ENCODE peak calls at places on chromosomes 7 and 10, in six cellular contexts. One of them, this sample, is unnamed.

GRCh38 chr10:35236739-35237138 is 99.6 kb upstream of the CCNY start:
- DNase-seq in GDM1: no peak
- DNase-seq in activated CD8-positive, alpha-beta memory T cell treated with anti-CD3 and anti-CD28 coated beads, Interleukin-2, amount 50 U/mL, for 48 hours: no peak
- DNase-seq in hypothalamus: no peak
- DNase-seq in EL: peak
- DNase-seq in Kasumi-1: peak
- DNase-seq in this sample: no peak

GRCh38 chr10:8054243-8054497 is 318 bp upstream of the GATA3 start:
- DNase-seq in hypothalamus: no peak
- DNase-seq in activated CD8-positive, alpha-beta memory T cell treated with anti-CD3 and anti-CD28 coated beads, Interleukin-2, amount 50 U/mL, for 48 hours: no peak
- DNase-seq in GDM1: no peak
- DNase-seq in EL: peak
- DNase-seq in Kasumi-1: no peak
- DNase-seq in this sample: no peak

GRCh38 chr10:38157270-38157685 is 63.1 kb downstream of the ZNF37A start:
- DNase-seq in GDM1: no peak
- DNase-seq in activated CD8-positive, alpha-beta memory T cell treated with anti-CD3 and anti-CD28 coated beads, Interleukin-2, amount 50 U/mL, for 48 hours: no peak
- DNase-seq in EL: no peak
- DNase-seq in Kasumi-1: no peak
- DNase-seq in hypothalamus: no peak
- DNase-seq in this sample: no peak

GRCh38 chr7:8147004-8147403 is 115.0 kb downstream of the ICA1 start:
- DNase-seq in hypothalamus: no peak
- DNase-seq in EL: no peak
- DNase-seq in Kasumi-1: no peak
- DNase-seq in GDM1: no peak
- DNase-seq in activated CD8-positive, alpha-beta memory T cell treated with anti-CD3 and anti-CD28 coated beads, Interleukin-2, amount 50 U/mL, for 48 hours: no peak
- DNase-seq in this sample: no peak

GRCh38 chr7:133654547-133654946 is 401.7 kb downstream of the EXOC4 start:
- DNase-seq in GDM1: no peak
- DNase-seq in activated CD8-positive, alpha-beta memory T cell treated with anti-CD3 and anti-CD28 coated beads, Interleukin-2, amount 50 U/mL, for 48 hours: no peak
- DNase-seq in hypothalamus: no peak
- DNase-seq in EL: no peak
- DNase-seq in Kasumi-1: no peak
- DNase-seq in this sample: no peak

GRCh38 chr10:72186633-72187330 is 29.0 kb upstream of the ANAPC16 start:
- DNase-seq in Kasumi-1: no peak
- DNase-seq in GDM1: no peak
- DNase-seq in hypothalamus: no peak
- DNase-seq in activated CD8-positive, alpha-beta memory T cell treated with anti-CD3 and anti-CD28 coated beads, Interleukin-2, amount 50 U/mL, for 48 hours: no peak
- DNase-seq in EL: no peak
- DNase-seq in this sample: peak

GRCh38 chr10:43263551-43264323 is 3.1 kb downstream of the RASGEF1A start:
- DNase-seq in activated CD8-positive, alpha-beta memory T cell treated with anti-CD3 and anti-CD28 coated beads, Interleukin-2, amount 50 U/mL, for 48 hours: no peak
- DNase-seq in EL: no peak
- DNase-seq in Kasumi-1: no peak
- DNase-seq in GDM1: no peak
- DNase-seq in hypothalamus: no peak
- DNase-seq in this sample: no peak

GRCh38 chr7:134448359-134449229 is 10.3 kb downstream of the AKR1B1 start:
- DNase-seq in hypothalamus: no peak
- DNase-seq in GDM1: no peak
- DNase-seq in activated CD8-positive, alpha-beta memory T cell treated with anti-CD3 and anti-CD28 coated beads, Interleukin-2, amount 50 U/mL, for 48 hours: no peak
- DNase-seq in Kasumi-1: no peak
- DNase-seq in EL: peak
- DNase-seq in this sample: no peak

GRCh38 chr10:69703256-69703655 is 73.2 kb downstream of the FAM241B start:
- DNase-seq in activated CD8-positive, alpha-beta memory T cell treated with anti-CD3 and anti-CD28 coated beads, Interleukin-2, amount 50 U/mL, for 48 hours: no peak
- DNase-seq in GDM1: no peak
- DNase-seq in hypothalamus: no peak
- DNase-seq in Kasumi-1: no peak
- DNase-seq in EL: peak
- DNase-seq in this sample: no peak

GRCh38 chr10:47384148-47384921 is at the start of gene ZNF488:
- DNase-seq in activated CD8-positive, alpha-beta memory T cell treated with anti-CD3 and anti-CD28 coated beads, Interleukin-2, amount 50 U/mL, for 48 hours: peak
- DNase-seq in Kasumi-1: peak
- DNase-seq in EL: peak
- DNase-seq in hypothalamus: peak
- DNase-seq in GDM1: peak
- DNase-seq in this sample: no peak

GRCh38 chr7:47301078-47301477 is 280.8 kb downstream of the TNS3 start:
- DNase-seq in Kasumi-1: no peak
- DNase-seq in activated CD8-positive, alpha-beta memory T cell treated with anti-CD3 and anti-CD28 coated beads, Interleukin-2, amount 50 U/mL, for 48 hours: no peak
- DNase-seq in GDM1: no peak
- DNase-seq in hypothalamus: no peak
- DNase-seq in EL: no peak
- DNase-seq in this sample: no peak

GRCh38 chr10:132570771-132571564 is 33.4 kb downstream of the INPP5A start:
- DNase-seq in Kasumi-1: no peak
- DNase-seq in activated CD8-positive, alpha-beta memory T cell treated with anti-CD3 and anti-CD28 coated beads, Interleukin-2, amount 50 U/mL, for 48 hours: no peak
- DNase-seq in EL: no peak
- DNase-seq in GDM1: no peak
- DNase-seq in hypothalamus: no peak
- DNase-seq in this sample: no peak

GRCh38 chr10:12337407-12337806 is 11.9 kb upstream of the CAMK1D start:
- DNase-seq in hypothalamus: no peak
- DNase-seq in GDM1: no peak
- DNase-seq in Kasumi-1: no peak
- DNase-seq in activated CD8-positive, alpha-beta memory T cell treated with anti-CD3 and anti-CD28 coated beads, Interleukin-2, amount 50 U/mL, for 48 hours: no peak
- DNase-seq in EL: peak
- DNase-seq in this sample: no peak

GRCh38 chr10:110326351-110327032 is 21.8 kb upstream of the SMNDC1 start:
- DNase-seq in activated CD8-positive, alpha-beta memory T cell treated with anti-CD3 and anti-CD28 coated beads, Interleukin-2, amount 50 U/mL, for 48 hours: no peak
- DNase-seq in EL: peak
- DNase-seq in hypothalamus: no peak
- DNase-seq in GDM1: no peak
- DNase-seq in Kasumi-1: no peak
- DNase-seq in this sample: no peak

GRCh38 chr7:38186593-38187314 is 8.7 kb downstream of the STARD3NL start:
- DNase-seq in EL: peak
- DNase-seq in GDM1: no peak
- DNase-seq in hypothalamus: no peak
- DNase-seq in Kasumi-1: no peak
- DNase-seq in activated CD8-positive, alpha-beta memory T cell treated with anti-CD3 and anti-CD28 coated beads, Interleukin-2, amount 50 U/mL, for 48 hours: no peak
- DNase-seq in this sample: no peak

GRCh38 chr7:30596043-30596641 is 1.5 kb downstream of the GARS1 start:
- DNase-seq in activated CD8-positive, alpha-beta memory T cell treated with anti-CD3 and anti-CD28 coated beads, Interleukin-2, amount 50 U/mL, for 48 hours: no peak
- DNase-seq in GDM1: no peak
- DNase-seq in Kasumi-1: peak
- DNase-seq in EL: peak
- DNase-seq in hypothalamus: no peak
- DNase-seq in this sample: peak

GRCh38 chr7:36686499-36686898 is 37.8 kb downstream of the AOAH start:
- DNase-seq in GDM1: peak
- DNase-seq in Kasumi-1: no peak
- DNase-seq in hypothalamus: no peak
- DNase-seq in activated CD8-positive, alpha-beta memory T cell treated with anti-CD3 and anti-CD28 coated beads, Interleukin-2, amount 50 U/mL, for 48 hours: peak
- DNase-seq in EL: peak
- DNase-seq in this sample: no peak

GRCh38 chr7:2689343-2689847 is 1.4 kb downstream of the AMZ1 start:
- DNase-seq in activated CD8-positive, alpha-beta memory T cell treated with anti-CD3 and anti-CD28 coated beads, Interleukin-2, amount 50 U/mL, for 48 hours: no peak
- DNase-seq in EL: no peak
- DNase-seq in GDM1: no peak
- DNase-seq in Kasumi-1: no peak
- DNase-seq in hypothalamus: no peak
- DNase-seq in this sample: no peak

GRCh38 chr10:32646535-32646934 is 200.6 kb downstream of the CCDC7 start:
- DNase-seq in activated CD8-positive, alpha-beta memory T cell treated with anti-CD3 and anti-CD28 coated beads, Interleukin-2, amount 50 U/mL, for 48 hours: no peak
- DNase-seq in GDM1: no peak
- DNase-seq in EL: no peak
- DNase-seq in hypothalamus: no peak
- DNase-seq in Kasumi-1: no peak
- DNase-seq in this sample: no peak

GRCh38 chr10:30056767-30057355 is 2.5 kb downstream of the JCAD start:
- DNase-seq in hypothalamus: no peak
- DNase-seq in activated CD8-positive, alpha-beta memory T cell treated with anti-CD3 and anti-CD28 coated beads, Interleukin-2, amount 50 U/mL, for 48 hours: no peak
- DNase-seq in GDM1: no peak
- DNase-seq in Kasumi-1: no peak
- DNase-seq in EL: no peak
- DNase-seq in this sample: no peak

GRCh38 chr7:84181628-84182027 is 13.0 kb downstream of the SEMA3A start:
- DNase-seq in GDM1: no peak
- DNase-seq in hypothalamus: no peak
- DNase-seq in Kasumi-1: no peak
- DNase-seq in EL: no peak
- DNase-seq in activated CD8-positive, alpha-beta memory T cell treated with anti-CD3 and anti-CD28 coated beads, Interleukin-2, amount 50 U/mL, for 48 hours: no peak
- DNase-seq in this sample: no peak

GRCh38 chr10:132616995-132617780 is 79.6 kb downstream of the INPP5A start:
- DNase-seq in activated CD8-positive, alpha-beta memory T cell treated with anti-CD3 and anti-CD28 coated beads, Interleukin-2, amount 50 U/mL, for 48 hours: no peak
- DNase-seq in Kasumi-1: no peak
- DNase-seq in hypothalamus: no peak
- DNase-seq in EL: no peak
- DNase-seq in GDM1: no peak
- DNase-seq in this sample: no peak

GRCh38 chr7:26101471-26102151 is 50.4 kb upstream of the NFE2L3 start:
- DNase-seq in GDM1: peak
- DNase-seq in activated CD8-positive, alpha-beta memory T cell treated with anti-CD3 and anti-CD28 coated beads, Interleukin-2, amount 50 U/mL, for 48 hours: no peak
- DNase-seq in EL: no peak
- DNase-seq in Kasumi-1: peak
- DNase-seq in hypothalamus: no peak
- DNase-seq in this sample: peak

GRCh38 chr7:132738254-132738653 is 162.0 kb upstream of the PLXNA4 start:
- DNase-seq in EL: peak
- DNase-seq in GDM1: no peak
- DNase-seq in Kasumi-1: no peak
- DNase-seq in hypothalamus: no peak
- DNase-seq in activated CD8-positive, alpha-beta memory T cell treated with anti-CD3 and anti-CD28 coated beads, Interleukin-2, amount 50 U/mL, for 48 hours: no peak
- DNase-seq in this sample: no peak

GRCh38 chr10:58971806-58972491 is 204.5 kb upstream of the PHYHIPL start:
- DNase-seq in GDM1: no peak
- DNase-seq in activated CD8-positive, alpha-beta memory T cell treated with anti-CD3 and anti-CD28 coated beads, Interleukin-2, amount 50 U/mL, for 48 hours: no peak
- DNase-seq in EL: no peak
- DNase-seq in Kasumi-1: no peak
- DNase-seq in hypothalamus: no peak
- DNase-seq in this sample: no peak

GRCh38 chr7:48089415-48089975 is 430 bp downstream of the UPP1 start:
- DNase-seq in GDM1: no peak
- DNase-seq in EL: no peak
- DNase-seq in activated CD8-positive, alpha-beta memory T cell treated with anti-CD3 and anti-CD28 coated beads, Interleukin-2, amount 50 U/mL, for 48 hours: no peak
- DNase-seq in hypothalamus: no peak
- DNase-seq in Kasumi-1: no peak
- DNase-seq in this sample: no peak

GRCh38 chr7:157970744-157971143 is 616.9 kb downstream of the PTPRN2 start:
- DNase-seq in Kasumi-1: no peak
- DNase-seq in activated CD8-positive, alpha-beta memory T cell treated with anti-CD3 and anti-CD28 coated beads, Interleukin-2, amount 50 U/mL, for 48 hours: no peak
- DNase-seq in GDM1: no peak
- DNase-seq in EL: no peak
- DNase-seq in hypothalamus: no peak
- DNase-seq in this sample: no peak